ENCODE peak calls at places on chromosomes 6 and 20, in four cellular contexts. Q is K562, F is H1, H is HepG2. U is an unnamed sample.

GRCh38 chr20:12166053-12166717 is 248.5 kb downstream of the BTBD3 start:
- DNase-seq in Q (no peak), F (no peak), H (no peak), U (no peak)

GRCh38 chr20:58899518-58899917 is 47.0 kb downstream of the GNAS start:
- DNase-seq in Q (no peak), F (no peak), H (no peak), U (no peak)

GRCh38 chr6:3026811-3027626 is 27.3 kb downstream of the NQO2 start:
- DNase-seq in Q (peak; percentile 80), F (no peak), H (no peak), U (peak; percentile 59)

GRCh38 chr6:133648576-133648975 is 240.3 kb upstream of the TCF21 start:
- DNase-seq in Q (no peak), F (no peak), H (no peak), U (no peak)

GRCh38 chr6:161169690-161170089 is 104.2 kb downstream of the AGPAT4 start:
- DNase-seq in Q (peak; percentile 88), F (no peak), H (no peak), U (no peak)

GRCh38 chr6:74409447-74409846 is 713.4 kb downstream of the CD109 start:
- DNase-seq in Q (no peak), F (no peak), H (peak; percentile 36), U (no peak)

GRCh38 chr6:24321538-24322162 is 36.2 kb downstream of the DCDC2 start:
- DNase-seq in Q (no peak), F (no peak), H (no peak), U (no peak)

GRCh38 chr20:10433623-10434466 is at the start of gene MKKS:
- DNase-seq in Q (peak; percentile 80), F (peak; percentile 92), H (peak; percentile 89), U (peak; percentile 66)

GRCh38 chr6:131769385-131770141 is 38.3 kb upstream of the ENPP1 start:
- DNase-seq in Q (no peak), F (no peak), H (peak; percentile 96), U (no peak)

GRCh38 chr6:142705054-142705453 is 239.9 kb downstream of the HIVEP2 start:
- DNase-seq in Q (no peak), F (no peak), H (no peak), U (no peak)

GRCh38 chr20:11153819-11154218 is 480.0 kb upstream of the JAG1 start:
- DNase-seq in Q (no peak), F (no peak), H (no peak), U (no peak)

GRCh38 chr20:10754809-10755208 is 81.0 kb upstream of the JAG1 start:
- DNase-seq in Q (no peak), F (no peak), H (no peak), U (no peak)

GRCh38 chr6:133501675-133502275 is 260.6 kb downstream of the EYA4 start:
- DNase-seq in Q (no peak), F (no peak), H (no peak), U (no peak)

GRCh38 chr6:155248021-155249001 is 15.5 kb upstream of the CLDN20 start:
- DNase-seq in Q (peak; percentile 33), F (peak; percentile 67), H (peak; percentile 43), U (peak; percentile 43)

GRCh38 chr20:4717816-4718215 is 3.9 kb upstream of the PRND start:
- DNase-seq in Q (no peak), F (no peak), H (no peak), U (no peak)

GRCh38 chr6:6927437-6928361 is 180.1 kb upstream of the RREB1 start:
- DNase-seq in Q (peak; percentile 83), F (peak; percentile 56), H (no peak), U (peak; percentile 23)

GRCh38 chr6:15956205-15957106 is 172.4 kb upstream of the MYLIP start:
- DNase-seq in Q (no peak), F (no peak), H (peak; percentile 44), U (no peak)
- TF ChIP-seq TAF1 in Q (no peak), F (no peak), H (no peak), U (no peak)

DNA sequence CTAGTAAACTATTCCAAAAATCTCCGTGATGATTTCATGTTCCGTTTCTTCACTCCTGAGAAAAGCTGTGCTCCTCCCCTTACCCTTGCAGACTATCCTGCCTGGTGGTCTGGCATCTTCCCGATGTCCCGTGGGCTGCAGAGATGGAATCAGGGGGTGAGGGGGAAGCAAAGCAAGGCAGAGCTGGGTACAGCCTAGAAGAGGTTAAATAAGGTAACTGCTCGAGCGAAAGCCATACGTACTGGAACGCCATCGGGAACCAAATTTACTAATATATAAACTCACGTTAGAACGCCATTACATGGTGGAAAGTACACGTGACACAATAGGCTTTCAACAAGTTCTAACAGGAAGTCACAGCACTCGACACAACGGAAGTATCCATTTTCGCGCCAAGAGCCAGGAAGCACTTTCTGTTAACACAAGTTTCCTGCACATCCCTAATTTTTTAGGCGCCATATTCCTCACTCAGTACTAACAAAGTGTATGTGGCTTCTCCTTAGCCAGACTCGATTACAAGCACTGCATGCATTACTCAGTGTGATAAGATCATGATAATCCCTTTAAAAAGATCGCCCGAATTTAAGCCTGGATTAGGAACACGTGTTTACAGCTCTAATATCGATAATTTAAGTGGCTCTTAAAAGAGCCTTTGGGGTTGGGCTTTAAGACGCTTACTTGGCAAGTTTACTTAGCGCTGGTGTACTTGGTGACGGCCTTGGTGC is 101.6 kb upstream of the PRSS16 start:
- DNase-seq in Q (no peak), F (peak; percentile 63), H (peak; percentile 43), U (no peak)
- TF ChIP-seq POLR2A in Q (peak; percentile 79), F (peak; percentile 92), H (no peak), U (peak; percentile 91)

GRCh38 chr20:50283922-50284810 is 93.5 kb downstream of the CEBPB start:
- DNase-seq in Q (peak; percentile 55), F (no peak), H (peak; percentile 58), U (no peak)
- TF ChIP-seq TAF1 in Q (no peak), F (no peak), H (no peak), U (no peak)

GRCh38 chr6:139133733-139134360 is 1.0 kb upstream of the HECA start:
- DNase-seq in Q (no peak), F (no peak), H (no peak), U (no peak)

GRCh38 chr6:139133272-139133671 is 1.6 kb upstream of the HECA start:
- DNase-seq in Q (no peak), F (no peak), H (peak; percentile 6), U (no peak)

GRCh38 chr6:139135578-139136545 is 982 bp downstream of the HECA start:
- DNase-seq in Q (peak; percentile 41), F (peak; percentile 54), H (no peak), U (peak; percentile 25)

GRCh38 chr6:139137716-139138115 is 2.8 kb downstream of the HECA start:
- DNase-seq in Q (no peak), F (no peak), H (no peak), U (no peak)

DNA sequence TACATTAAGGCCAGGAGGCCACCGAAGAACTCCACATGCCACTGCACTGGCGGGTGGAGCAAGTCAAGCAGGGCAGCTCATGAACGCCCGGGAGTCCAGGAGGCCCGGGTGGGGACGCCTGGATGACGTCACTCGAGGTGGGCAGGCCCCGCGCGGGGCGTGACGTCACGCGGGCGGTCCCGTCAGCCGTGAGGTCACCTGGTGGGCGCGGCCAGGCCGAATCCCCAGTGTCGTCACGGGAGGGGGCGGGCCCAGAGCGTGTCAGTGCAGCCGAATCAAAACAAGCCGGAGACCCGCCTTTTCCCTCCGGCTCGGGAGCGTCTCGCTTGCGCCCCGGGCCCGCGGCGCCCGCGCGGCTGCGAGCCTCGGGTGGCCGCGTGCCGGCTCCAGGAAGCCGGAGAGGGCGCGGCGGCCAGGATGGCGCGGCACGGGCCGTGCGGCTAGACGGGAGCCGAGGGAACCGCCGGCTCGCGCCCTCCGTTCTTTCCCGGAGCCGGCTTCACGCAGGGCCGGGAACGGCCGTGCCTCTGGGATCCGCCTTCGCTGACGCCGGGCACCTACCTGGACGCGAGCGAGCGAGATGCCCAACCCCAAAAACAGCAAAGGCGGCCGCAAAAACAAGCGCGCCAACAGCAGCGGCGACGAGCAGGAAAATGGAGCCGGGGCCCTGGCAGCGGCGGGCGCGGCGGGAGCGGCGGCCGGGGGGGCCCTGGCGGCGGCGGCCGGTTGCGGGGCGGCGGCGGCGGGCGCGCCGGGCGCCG is at the start of gene HECA:
- DNase-seq in Q (peak; percentile 95), F (peak; percentile 99), H (peak; percentile 55), U (peak; percentile 77)
- TF ChIP-seq POLR2A in Q (no peak), F (peak; percentile 73), H (no peak), U (no peak)

DNA sequence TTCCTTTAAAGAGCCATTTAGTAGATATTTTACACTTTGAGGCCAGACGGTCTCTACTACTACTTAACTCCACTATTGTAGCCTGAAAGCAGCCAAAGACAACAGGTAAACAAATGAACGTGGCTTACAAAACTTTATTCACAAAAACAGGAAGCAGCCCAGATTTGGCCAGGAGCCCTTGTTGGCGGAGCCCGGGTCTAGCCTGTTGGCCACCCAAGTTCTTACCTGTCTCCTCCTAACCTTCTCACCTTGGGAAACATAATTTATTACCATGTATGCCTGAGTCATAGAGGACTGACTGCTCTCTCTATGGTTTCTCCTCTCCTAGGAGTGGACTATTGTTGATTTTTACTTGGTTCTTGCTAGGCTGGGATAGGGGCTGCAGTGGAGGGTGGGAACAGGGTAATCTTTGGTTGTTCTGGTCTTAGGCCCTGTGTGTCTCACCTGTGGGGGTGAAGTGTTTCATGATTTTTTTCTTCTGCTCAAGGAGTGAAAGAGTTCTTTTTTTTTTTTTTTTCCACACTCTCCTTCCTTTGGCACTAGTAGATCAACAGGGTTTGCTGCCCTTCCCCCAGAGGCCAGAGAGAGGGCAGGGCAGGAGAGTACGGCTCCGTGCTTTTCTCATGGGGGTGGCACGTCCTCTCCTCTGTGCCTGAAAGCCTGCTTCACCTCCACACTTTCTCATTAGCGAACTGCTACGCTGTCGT is 90.0 kb downstream of the RPP40 start:
- DNase-seq in Q (no peak), F (no peak), H (no peak), U (no peak)
- TF ChIP-seq TAF1 in Q (no peak), F (no peak), H (no peak), U (no peak)

DNA sequence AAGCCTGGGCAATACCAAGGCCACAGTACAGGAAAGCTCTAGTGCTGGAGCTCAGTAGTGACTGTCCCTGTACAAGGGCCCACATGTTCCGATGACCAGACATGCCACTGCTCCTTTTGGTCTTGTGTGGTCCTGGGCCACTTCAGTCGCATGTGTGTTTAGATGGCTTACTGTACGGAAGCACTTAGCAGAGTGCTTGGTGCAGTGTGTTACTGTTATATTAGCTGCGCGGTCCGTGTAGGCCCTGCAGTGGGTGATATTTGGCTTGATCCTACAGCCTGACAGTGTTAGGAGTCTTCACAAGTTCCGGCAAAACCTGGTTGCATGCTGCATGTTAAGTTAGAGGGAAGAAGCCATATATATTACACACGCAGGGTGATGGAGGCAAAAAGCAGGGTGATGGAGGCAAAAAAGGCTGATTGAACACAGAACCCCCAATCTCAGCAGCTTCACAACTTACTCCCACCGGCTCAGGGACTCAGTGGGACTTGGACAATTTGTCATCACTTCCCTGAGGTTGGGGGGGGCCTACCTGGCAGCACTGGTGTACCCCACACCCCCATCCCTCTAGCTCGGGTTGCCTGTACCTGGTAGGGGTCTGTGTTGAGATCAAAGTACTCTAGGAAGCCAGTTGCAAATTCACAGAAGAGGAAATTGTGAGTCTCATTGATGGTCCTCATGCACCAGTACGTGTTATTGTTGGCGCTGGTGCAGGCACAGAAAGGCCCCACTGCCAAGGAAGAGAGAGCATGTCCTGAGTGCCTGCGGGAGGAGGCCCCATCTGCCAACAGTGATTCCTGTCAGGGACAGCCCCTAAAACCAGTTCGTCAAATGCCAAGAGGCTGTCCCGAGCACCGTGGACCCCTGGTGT is 122.6 kb downstream of the SULF2 start:
- DNase-seq in Q (no peak), F (no peak), H (no peak), U (no peak)
- TF ChIP-seq POLR2A in Q (no peak), F (no peak), H (no peak), U (no peak)

DNA sequence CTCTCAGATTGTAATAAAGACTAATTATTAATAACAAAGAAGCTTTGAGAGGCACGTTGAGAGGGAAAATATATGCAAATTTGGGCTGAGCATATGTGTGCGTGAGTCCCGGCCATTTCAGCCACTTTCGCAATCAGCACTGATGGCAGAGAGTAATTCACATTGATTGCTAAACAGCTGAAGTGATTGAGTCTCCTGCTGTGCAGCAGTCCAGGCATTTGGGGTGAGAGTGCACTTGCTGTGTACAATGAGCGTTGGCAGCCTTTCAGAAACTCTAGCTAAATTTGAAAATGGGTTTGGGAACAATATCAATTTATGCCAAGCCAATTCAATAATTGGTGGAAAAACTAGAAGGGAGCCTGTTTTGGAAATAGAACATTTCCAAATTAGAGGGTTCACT is 595.9 kb downstream of the EPM2A start:
- DNase-seq in Q (no peak), F (no peak), H (no peak), U (no peak)
- TF ChIP-seq TAF1 in Q (no peak), F (no peak), H (no peak), U (no peak)